ENCODE peak calls at places on chromosomes 3 and 15, in six cellular contexts. One of them, this sample, is unnamed.

GRCh38 chr3:64344721-64345207 is 119.5 kb upstream of the PRICKLE2 start:
- DNase-seq in ascending aorta: no peak
- DNase-seq in ovary: no peak
- DNase-seq in AG10803: peak
- DNase-seq in A549: peak
- DNase-seq in HFF-Myc: no peak
- DNase-seq in this sample: no peak

GRCh38 chr15:73965094-73965729 is 26.9 kb downstream of the STOML1 start:
- DNase-seq in ascending aorta: no peak
- DNase-seq in ovary: peak
- DNase-seq in A549: no peak
- DNase-seq in AG10803: no peak
- DNase-seq in HFF-Myc: no peak
- DNase-seq in this sample: peak

GRCh38 chr3:55089211-55089610 is 161.4 kb upstream of the LRTM1 start:
- DNase-seq in ovary: no peak
- DNase-seq in AG10803: peak
- DNase-seq in ascending aorta: no peak
- DNase-seq in A549: no peak
- DNase-seq in HFF-Myc: no peak
- DNase-seq in this sample: no peak

GRCh38 chr15:76061700-76062099 is 1.9 kb downstream of the TMEM266 start:
- DNase-seq in HFF-Myc: no peak
- DNase-seq in ascending aorta: no peak
- DNase-seq in A549: no peak
- DNase-seq in AG10803: no peak
- DNase-seq in ovary: no peak
- DNase-seq in this sample: no peak

GRCh38 chr15:39746176-39746575 is 36.5 kb downstream of the FSIP1 start:
- DNase-seq in HFF-Myc: no peak
- DNase-seq in A549: no peak
- DNase-seq in ovary: no peak
- DNase-seq in ascending aorta: no peak
- DNase-seq in AG10803: peak
- DNase-seq in this sample: peak

GRCh38 chr3:53167418-53168174 is 6.6 kb downstream of the PRKCD start:
- DNase-seq in AG10803: no peak
- DNase-seq in ovary: no peak
- DNase-seq in ascending aorta: no peak
- DNase-seq in A549: no peak
- DNase-seq in HFF-Myc: no peak
- DNase-seq in this sample: peak

GRCh38 chr3:57927916-57928315 is 80.3 kb upstream of the FLNB start:
- DNase-seq in AG10803: peak
- DNase-seq in HFF-Myc: no peak
- DNase-seq in ascending aorta: no peak
- DNase-seq in A549: no peak
- DNase-seq in ovary: no peak
- DNase-seq in this sample: no peak

GRCh38 chr3:13561967-13562366 is 13.0 kb downstream of the FBLN2 start:
- DNase-seq in A549: no peak
- DNase-seq in ovary: no peak
- DNase-seq in AG10803: no peak
- DNase-seq in HFF-Myc: no peak
- DNase-seq in ascending aorta: no peak
- DNase-seq in this sample: no peak

GRCh38 chr3:134445631-134446030 is 40.2 kb downstream of the ANAPC13 start:
- DNase-seq in ovary: no peak
- DNase-seq in ascending aorta: no peak
- DNase-seq in A549: no peak
- DNase-seq in AG10803: peak
- DNase-seq in HFF-Myc: no peak
- DNase-seq in this sample: no peak

GRCh38 chr3:46075816-46076215 is 48.5 kb upstream of the XCR1 start:
- DNase-seq in A549: no peak
- DNase-seq in ovary: no peak
- DNase-seq in HFF-Myc: no peak
- DNase-seq in ascending aorta: no peak
- DNase-seq in AG10803: no peak
- DNase-seq in this sample: no peak

GRCh38 chr3:120497318-120497717 is 46.5 kb upstream of the FSTL1 start:
- DNase-seq in ovary: no peak
- DNase-seq in HFF-Myc: peak
- DNase-seq in A549: no peak
- DNase-seq in ascending aorta: no peak
- DNase-seq in AG10803: peak
- DNase-seq in this sample: no peak

GRCh38 chr3:160379628-160380214 is 19.3 kb downstream of the IFT80 start:
- DNase-seq in ascending aorta: no peak
- DNase-seq in A549: no peak
- DNase-seq in ovary: no peak
- DNase-seq in HFF-Myc: no peak
- DNase-seq in AG10803: no peak
- DNase-seq in this sample: no peak

GRCh38 chr3:184231671-184232070 is 2.3 kb downstream of the VWA5B2 start:
- DNase-seq in ascending aorta: no peak
- DNase-seq in HFF-Myc: no peak
- DNase-seq in AG10803: no peak
- DNase-seq in A549: no peak
- DNase-seq in ovary: no peak
- DNase-seq in this sample: no peak

GRCh38 chr15:51312754-51313390 is 25.5 kb downstream of the CYP19A1 start:
- DNase-seq in ovary: no peak
- DNase-seq in A549: no peak
- DNase-seq in AG10803: no peak
- DNase-seq in ascending aorta: no peak
- DNase-seq in HFF-Myc: no peak
- DNase-seq in this sample: no peak

GRCh38 chr15:36362508-36362907 is 216.9 kb upstream of the CDIN1 start:
- DNase-seq in ovary: no peak
- DNase-seq in ascending aorta: no peak
- DNase-seq in AG10803: peak
- DNase-seq in A549: no peak
- DNase-seq in HFF-Myc: no peak
- DNase-seq in this sample: no peak

GRCh38 chr3:39432342-39432741 is 25.8 kb downstream of the RPSA start:
- DNase-seq in ascending aorta: no peak
- DNase-seq in ovary: no peak
- DNase-seq in A549: no peak
- DNase-seq in HFF-Myc: no peak
- DNase-seq in AG10803: no peak
- DNase-seq in this sample: no peak

GRCh38 chr3:98778852-98779379 is 15.8 kb downstream of the ST3GAL6 start:
- DNase-seq in AG10803: peak
- DNase-seq in A549: no peak
- DNase-seq in ovary: no peak
- DNase-seq in ascending aorta: no peak
- DNase-seq in HFF-Myc: peak
- DNase-seq in this sample: no peak

GRCh38 chr3:144129536-144130214 is 158.1 kb downstream of the DIPK2A start:
- DNase-seq in A549: no peak
- DNase-seq in ascending aorta: no peak
- DNase-seq in AG10803: no peak
- DNase-seq in ovary: no peak
- DNase-seq in HFF-Myc: peak
- DNase-seq in this sample: peak

GRCh38 chr15:45183001-45183400 is 4.8 kb downstream of the SHF start:
- DNase-seq in HFF-Myc: no peak
- DNase-seq in AG10803: no peak
- DNase-seq in ovary: no peak
- DNase-seq in ascending aorta: no peak
- DNase-seq in A549: no peak
- DNase-seq in this sample: no peak

GRCh38 chr3:38528457-38528856 is 32.3 kb downstream of the EXOG start:
- DNase-seq in ascending aorta: no peak
- DNase-seq in AG10803: no peak
- DNase-seq in A549: peak
- DNase-seq in ovary: no peak
- DNase-seq in HFF-Myc: no peak
- DNase-seq in this sample: peak

GRCh38 chr3:187913617-187914033 is 168.4 kb upstream of the BCL6 start:
- DNase-seq in HFF-Myc: peak
- DNase-seq in A549: peak
- DNase-seq in AG10803: no peak
- DNase-seq in ascending aorta: no peak
- DNase-seq in ovary: no peak
- DNase-seq in this sample: no peak

GRCh38 chr15:82625136-82625535 is 22.0 kb downstream of the CPEB1 start:
- DNase-seq in ascending aorta: no peak
- DNase-seq in AG10803: peak
- DNase-seq in A549: no peak
- DNase-seq in HFF-Myc: no peak
- DNase-seq in ovary: no peak
- DNase-seq in this sample: no peak

GRCh38 chr3:15064299-15064834 is 748 bp downstream of the MRPS25 start:
- DNase-seq in ascending aorta: no peak
- DNase-seq in AG10803: peak
- DNase-seq in HFF-Myc: no peak
- DNase-seq in ovary: no peak
- DNase-seq in A549: peak
- DNase-seq in this sample: peak

GRCh38 chr3:129628169-129628522 is 21.7 kb upstream of the PLXND1 start:
- DNase-seq in HFF-Myc: no peak
- DNase-seq in ascending aorta: no peak
- DNase-seq in ovary: no peak
- DNase-seq in AG10803: peak
- DNase-seq in A549: no peak
- DNase-seq in this sample: no peak

GRCh38 chr15:65385868-65386253 is 8.1 kb upstream of the IGDCC3 start:
- DNase-seq in A549: no peak
- DNase-seq in ovary: peak
- DNase-seq in ascending aorta: no peak
- DNase-seq in HFF-Myc: no peak
- DNase-seq in AG10803: no peak
- DNase-seq in this sample: no peak

GRCh38 chr15:78923480-78924360 is 21.1 kb downstream of the CTSH start:
- DNase-seq in ascending aorta: no peak
- DNase-seq in AG10803: no peak
- DNase-seq in A549: no peak
- DNase-seq in HFF-Myc: no peak
- DNase-seq in ovary: peak
- DNase-seq in this sample: no peak

GRCh38 chr15:101828774-101829173 is 16.8 kb downstream of the OR4F15 start:
- DNase-seq in AG10803: no peak
- DNase-seq in ovary: no peak
- DNase-seq in ascending aorta: no peak
- DNase-seq in HFF-Myc: no peak
- DNase-seq in A549: no peak
- DNase-seq in this sample: no peak

DNA sequence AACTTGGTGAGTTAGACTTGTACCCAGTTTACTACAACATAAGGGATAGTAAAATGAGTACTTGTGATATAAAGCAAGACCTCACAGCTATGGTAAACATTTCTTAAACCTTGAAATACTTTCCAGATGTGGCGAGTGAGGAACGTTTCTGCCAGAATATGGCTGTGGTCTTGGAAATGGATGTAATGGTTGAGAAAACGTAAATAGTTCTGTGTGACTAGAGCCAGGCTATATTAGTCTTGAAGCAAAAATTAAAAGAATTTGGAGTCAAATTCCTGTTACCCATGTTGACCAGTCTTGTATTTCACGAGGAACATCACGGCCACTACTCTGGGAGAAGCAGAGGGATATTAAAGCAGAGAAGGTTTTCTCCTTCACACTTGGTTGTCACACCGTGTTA is 15.3 kb downstream of the OR4F15 start:
- DNase-seq in AG10803: peak
- DNase-seq in HFF-Myc: peak
- DNase-seq in ovary: no peak
- DNase-seq in ascending aorta: no peak
- DNase-seq in A549: no peak
- DNase-seq in this sample: no peak
- H3K4me3 ChIP-seq in AG10803: no peak
- H3K4me3 ChIP-seq in HFF-Myc: no peak
- H3K4me3 ChIP-seq in ovary: no peak
- H3K4me3 ChIP-seq in ascending aorta: no peak
- H3K4me3 ChIP-seq in A549: no peak
- H3K4me3 ChIP-seq in this sample: no peak

GRCh38 chr3:132422531-132422930 is 5.2 kb downstream of the DNAJC13 start:
- DNase-seq in AG10803: no peak
- DNase-seq in HFF-Myc: no peak
- DNase-seq in ovary: no peak
- DNase-seq in ascending aorta: no peak
- DNase-seq in A549: no peak
- DNase-seq in this sample: no peak

GRCh38 chr3:132416807-132417694 is at the start of gene DNAJC13:
- DNase-seq in HFF-Myc: peak
- DNase-seq in ascending aorta: peak
- DNase-seq in A549: peak
- DNase-seq in ovary: peak
- DNase-seq in AG10803: peak
- DNase-seq in this sample: peak

GRCh38 chr3:132417695-132418520 is 606 bp downstream of the DNAJC13 start:
- DNase-seq in HFF-Myc: peak
- DNase-seq in ascending aorta: no peak
- DNase-seq in A549: peak
- DNase-seq in ovary: no peak
- DNase-seq in AG10803: peak
- DNase-seq in this sample: peak

GRCh38 chr3:132421832-132422231 is 4.5 kb downstream of the DNAJC13 start:
- DNase-seq in ascending aorta: no peak
- DNase-seq in AG10803: peak
- DNase-seq in A549: peak
- DNase-seq in ovary: no peak
- DNase-seq in HFF-Myc: no peak
- DNase-seq in this sample: no peak

GRCh38 chr3:132418916-132419315 is 1.6 kb downstream of the DNAJC13 start:
- DNase-seq in ovary: no peak
- DNase-seq in HFF-Myc: no peak
- DNase-seq in AG10803: peak
- DNase-seq in A549: no peak
- DNase-seq in ascending aorta: no peak
- DNase-seq in this sample: no peak
- TF ChIP-seq CTCF in ovary: no peak
- TF ChIP-seq CTCF in HFF-Myc: no peak
- TF ChIP-seq CTCF in AG10803: no peak
- TF ChIP-seq CTCF in A549: no peak
- TF ChIP-seq CTCF in ascending aorta: no peak
- TF ChIP-seq CTCF in this sample: no peak

DNA sequence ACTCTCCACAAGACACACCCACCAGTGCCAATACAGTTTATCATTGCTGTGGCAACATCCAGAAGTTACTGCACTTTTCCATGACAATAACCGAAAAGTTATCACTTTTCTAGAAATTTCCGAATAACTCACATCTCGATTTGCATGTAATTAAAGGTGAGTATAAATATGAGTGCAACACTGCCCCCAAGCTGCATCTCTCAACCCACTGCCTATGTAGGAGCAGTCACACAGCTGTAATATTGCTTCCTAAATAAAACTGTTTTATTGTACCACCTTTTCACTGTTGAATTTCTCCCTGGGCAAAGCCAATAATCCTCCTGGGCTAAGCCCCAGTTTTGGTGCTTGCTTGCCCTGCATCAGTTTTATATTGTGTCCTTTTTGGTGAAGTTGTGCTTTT is 601.0 kb upstream of the EPHA6 start:
- DNase-seq in AG10803: no peak
- DNase-seq in ascending aorta: no peak
- DNase-seq in A549: no peak
- DNase-seq in ovary: no peak
- DNase-seq in HFF-Myc: no peak
- DNase-seq in this sample: no peak
- H3K4me3 ChIP-seq in AG10803: no peak
- H3K4me3 ChIP-seq in ascending aorta: no peak
- H3K4me3 ChIP-seq in A549: no peak
- H3K4me3 ChIP-seq in ovary: no peak
- H3K4me3 ChIP-seq in HFF-Myc: no peak
- H3K4me3 ChIP-seq in this sample: no peak

GRCh38 chr15:52336530-52336929 is 40.9 kb upstream of the MYO5C start:
- DNase-seq in ovary: no peak
- DNase-seq in A549: peak
- DNase-seq in ascending aorta: no peak
- DNase-seq in AG10803: no peak
- DNase-seq in HFF-Myc: no peak
- DNase-seq in this sample: no peak
- TF ChIP-seq CTCF in ovary: no peak
- TF ChIP-seq CTCF in A549: peak
- TF ChIP-seq CTCF in ascending aorta: no peak
- TF ChIP-seq CTCF in AG10803: no peak
- TF ChIP-seq CTCF in HFF-Myc: no peak
- TF ChIP-seq CTCF in this sample: no peak